ENCODE peak calls at places on chromosomes 5 and 9, in five cellular contexts. V is HepG2, U is GM12878, K is HCT116, Q is K562. Z is an unnamed sample.

GRCh38 chr5:77086611-77087483 is at the start of gene ZBED3:
- DNase-seq in Q (no peak), K (peak; percentile 71), U (peak; percentile 30), V (peak; percentile 87), Z (peak; percentile 88)

GRCh38 chr5:10264569-10264968 is 14.5 kb downstream of the CCT5 start:
- DNase-seq in Q (no peak), U (no peak), K (no peak), V (no peak), Z (no peak)

GRCh38 chr9:112753725-112754124 is 3.2 kb downstream of the SNX30 start:
- DNase-seq in Q (no peak), U (no peak), K (peak; percentile 36), V (no peak), Z (no peak)

GRCh38 chr9:119298076-119298853 is 71.0 kb downstream of the BRINP1 start:
- DNase-seq in U (no peak), K (no peak), V (no peak), Q (no peak), Z (no peak)

GRCh38 chr9:13915131-13915530 is 398.8 kb downstream of the NFIB start:
- DNase-seq in V (no peak), Q (no peak), U (no peak), K (no peak), Z (no peak)

GRCh38 chr9:93664549-93665120 is 88.3 kb downstream of the PHF2 start:
- DNase-seq in Q (no peak), U (no peak), V (no peak), K (no peak), Z (no peak)

GRCh38 chr5:172740483-172741205 is 30.4 kb downstream of the DUSP1 start:
- DNase-seq in U (no peak), Q (no peak), K (no peak), V (no peak), Z (no peak)

GRCh38 chr5:98060148-98060547 is 713.3 kb upstream of the RGMB start:
- DNase-seq in Q (no peak), V (no peak), K (no peak), U (no peak), Z (no peak)

GRCh38 chr9:137691648-137692357 is 73.0 kb downstream of the EHMT1 start:
- DNase-seq in K (no peak), V (no peak), Q (no peak), U (no peak), Z (no peak)

GRCh38 chr9:134213508-134214394 is 49.4 kb upstream of the RNU6ATAC start:
- DNase-seq in U (no peak), K (no peak), V (no peak), Q (no peak), Z (peak; percentile 41)

GRCh38 chr5:61637566-61637965 is 305.5 kb downstream of the ZSWIM6 start:
- DNase-seq in U (no peak), V (no peak), Q (no peak), K (no peak), Z (no peak)

GRCh38 chr5:17037751-17038150 is 101.7 kb upstream of the MYO10 start:
- DNase-seq in V (no peak), U (no peak), K (no peak), Q (no peak), Z (no peak)

GRCh38 chr9:86557918-86558317 is 203.7 kb upstream of the TUT7 start:
- DNase-seq in U (no peak), K (no peak), V (no peak), Q (no peak), Z (no peak)

GRCh38 chr5:14200312-14200990 is 57.3 kb downstream of the TRIO start:
- DNase-seq in Q (no peak), U (no peak), V (no peak), K (no peak), Z (no peak)

GRCh38 chr9:73183917-73184861 is 32.5 kb downstream of the ANXA1 start:
- DNase-seq in Q (no peak), K (peak; percentile 38), U (no peak), V (peak; percentile 21), Z (no peak)

GRCh38 chr5:7410936-7411511 is 15.1 kb downstream of the ADCY2 start:
- DNase-seq in V (no peak), U (no peak), K (no peak), Q (no peak), Z (no peak)

GRCh38 chr5:177468329-177469058 is 4.9 kb downstream of the DBN1 start:
- DNase-seq in K (no peak), U (no peak), Q (no peak), V (peak; percentile 50), Z (no peak)

GRCh38 chr9:76150016-76150415 is 244.2 kb downstream of the RFK start:
- DNase-seq in U (no peak), K (no peak), V (no peak), Q (no peak), Z (no peak)

GRCh38 chr5:95178046-95178651 is 106.7 kb downstream of the MCTP1 start:
- DNase-seq in U (peak; percentile 12), K (peak; percentile 29), Q (no peak), V (peak; percentile 7), Z (no peak)

GRCh38 chr9:132094314-132094791 is 14.7 kb upstream of the MED27 start:
- DNase-seq in U (no peak), Q (no peak), V (no peak), K (no peak), Z (no peak)

GRCh38 chr5:131466171-131466766 is 168.8 kb downstream of the RAPGEF6 start:
- DNase-seq in K (no peak), Q (no peak), V (no peak), U (no peak), Z (no peak)

GRCh38 chr9:13755551-13755950 is 476.1 kb upstream of the MPDZ start:
- DNase-seq in Q (no peak), V (no peak), K (no peak), U (no peak), Z (no peak)

GRCh38 chr9:3244963-3245653 is 280.7 kb downstream of the RFX3 start:
- DNase-seq in Q (no peak), U (peak; percentile 34), K (no peak), V (no peak), Z (no peak)

GRCh38 chr9:116798521-116798920 is 111.4 kb downstream of the TRIM32 start:
- DNase-seq in U (no peak), K (no peak), Q (no peak), V (no peak), Z (no peak)

GRCh38 chr9:135103931-135104639 is 16.6 kb downstream of the OLFM1 start:
- DNase-seq in Q (no peak), U (no peak), K (no peak), V (no peak), Z (no peak)

GRCh38 chr5:96572864-96573512 is 89.2 kb upstream of the CAST start:
- DNase-seq in V (no peak), Q (no peak), U (no peak), K (no peak), Z (no peak)

GRCh38 chr5:107090471-107090870 is 580.3 kb downstream of the EFNA5 start:
- DNase-seq in U (no peak), Q (no peak), V (no peak), K (no peak), Z (no peak)

GRCh38 chr5:173919443-173919842 is 31.3 kb downstream of the CPEB4 start:
- DNase-seq in K (no peak), Q (no peak), U (no peak), V (peak; percentile 68), Z (no peak)

GRCh38 chr9:16136961-16137360 is 584.1 kb downstream of the CCDC171 start:
- DNase-seq in U (no peak), V (no peak), Q (no peak), K (no peak), Z (no peak)

GRCh38 chr9:104301770-104302169 is 202.3 kb upstream of the OR13F1 start:
- DNase-seq in V (no peak), Q (no peak), U (no peak), K (no peak), Z (no peak)

GRCh38 chr9:137455361-137455991 is 3.7 kb downstream of the NSMF start:
- DNase-seq in K (no peak), V (no peak), Q (no peak), U (no peak), Z (no peak)

GRCh38 chr9:134063088-134063875 is 4.5 kb downstream of the BRD3 start:
- DNase-seq in V (no peak), K (no peak), Q (no peak), U (no peak), Z (peak; percentile 25)

GRCh38 chr5:8908055-8908683 is 637.7 kb downstream of the SEMA5A start:
- DNase-seq in V (no peak), U (no peak), K (no peak), Q (peak; percentile 64), Z (peak; percentile 41)

GRCh38 chr9:8769153-8769552 is 969.6 kb upstream of the DMAC1 start:
- DNase-seq in U (no peak), K (no peak), V (no peak), Q (no peak), Z (no peak)

GRCh38 chr5:120405923-120406322 is 58.2 kb upstream of the PRR16 start:
- DNase-seq in K (no peak), U (no peak), Q (no peak), V (no peak), Z (no peak)

GRCh38 chr9:7653262-7653661 is 146.3 kb downstream of the DMAC1 start:
- DNase-seq in U (no peak), V (no peak), Q (no peak), K (no peak), Z (no peak)

DNA sequence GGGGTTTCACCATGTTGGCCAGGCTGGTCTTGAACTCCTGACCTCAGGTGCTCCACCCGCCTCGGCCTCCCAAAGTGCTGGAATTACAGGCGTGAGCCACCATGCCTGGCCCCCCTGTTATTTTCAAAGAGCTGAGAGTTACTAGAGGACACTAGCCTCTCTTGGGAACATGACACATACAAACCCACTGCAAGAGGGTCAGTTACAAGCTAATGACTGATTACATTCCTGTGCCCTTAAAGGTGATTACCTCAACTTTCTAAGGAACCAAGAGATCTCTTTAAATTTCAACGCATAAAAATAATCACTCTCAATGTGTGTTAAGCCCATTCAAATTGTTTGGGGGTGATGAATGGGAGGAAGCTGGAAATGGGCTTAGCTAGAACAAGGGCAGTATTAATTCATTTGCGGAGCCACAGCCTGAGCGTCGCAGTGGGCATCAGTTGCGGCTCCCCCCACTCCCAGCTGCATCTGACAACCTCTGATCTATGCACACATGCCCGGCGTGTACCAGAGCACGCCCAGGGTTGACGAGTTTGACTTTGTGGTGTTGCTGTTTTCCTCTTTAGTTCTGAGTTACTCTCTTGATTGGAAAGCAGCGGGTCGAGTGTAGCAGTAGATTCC is 146.9 kb downstream of the GOLPH3 start:
- DNase-seq in U (no peak), K (no peak), Q (no peak), V (no peak), Z (no peak)
- TF ChIP-seq ZBTB33 in U (no peak), K (no peak), Q (no peak), V (no peak), Z (no peak)

DNA sequence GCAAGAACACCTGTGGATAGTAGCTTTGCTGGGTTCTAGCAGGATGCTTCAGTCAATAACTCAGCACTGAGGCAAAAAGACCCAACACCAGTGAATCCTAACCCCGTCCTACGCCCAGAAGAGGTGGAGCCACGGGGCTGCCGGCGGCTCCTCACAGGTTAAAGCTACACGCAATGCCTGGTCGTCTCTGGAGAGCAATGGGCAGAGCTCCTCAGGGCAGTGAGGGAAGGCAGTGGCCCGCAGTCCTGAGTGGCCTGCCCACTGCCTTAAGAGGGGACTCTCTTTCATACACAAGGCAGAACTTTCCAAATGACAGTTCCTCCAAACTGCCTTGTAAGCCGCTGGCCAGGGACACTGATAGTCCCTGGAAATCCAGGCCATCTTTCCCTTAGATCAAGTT is 244.2 kb upstream of the IRX2 start:
- DNase-seq in K (no peak), V (no peak), Q (no peak), U (no peak), Z (no peak)
- TF ChIP-seq ZBTB33 in K (no peak), V (no peak), Q (no peak), U (no peak), Z (no peak)

GRCh38 chr5:1201327-1202025 is at the start of gene SLC6A19:
- DNase-seq in V (no peak), Q (no peak), K (no peak), U (no peak), Z (no peak)
- TF ChIP-seq ZBTB33 in V (no peak), Q (no peak), K (no peak), U (no peak), Z (no peak)

GRCh38 chr5:69331528-69332445 is 814 bp downstream of the CCDC125 start:
- DNase-seq in V (peak; percentile 86), Q (no peak), U (no peak), K (no peak), Z (no peak)
- TF ChIP-seq ZBTB33 in V (no peak), Q (no peak), U (no peak), K (no peak), Z (no peak)

Z was measured in SK-N-SH.